ENCODE peak calls at places on chromosomes 16 and 17, in ten cellular contexts. S is BE2C, L is spleen, A is astrocyte of the cerebellum, K is body of pancreas, O is upper lobe of right lung, I is AG09309, D is uterus, Q is heart right ventricle, B is PC-3. X is an unnamed sample.

GRCh38 chr16:87691686-87692079 is 74.1 kb downstream of the KLHDC4 start:
- DNase-seq in B (no peak), I (no peak), S (no peak), O (no peak), L (no peak), K (no peak), A (no peak), D (no peak), Q (no peak), X (no peak)

GRCh38 chr17:28563475-28563874 is 7.8 kb downstream of the PIGS start:
- DNase-seq in A (peak; percentile 24), B (no peak), L (no peak), S (no peak), I (no peak), D (no peak), Q (no peak), K (no peak), O (no peak), X (no peak)

GRCh38 chr17:45131616-45132301 is 556 bp downstream of the PLCD3 start:
- DNase-seq in Q (peak; percentile 53), A (no peak), D (peak; percentile 63), B (peak; percentile 59), S (peak; percentile 75), L (peak; percentile 89), I (no peak), K (peak; percentile 30), O (peak; percentile 80), X (peak; percentile 57)

GRCh38 chr16:47285001-47285400 is 141.3 kb upstream of the NETO2 start:
- DNase-seq in K (no peak), O (no peak), B (no peak), D (no peak), A (no peak), S (no peak), L (no peak), Q (no peak), I (no peak), X (no peak)

GRCh38 chr16:29806096-29806579 is at the start of gene MAZ:
- DNase-seq in K (peak; percentile 95), O (no peak), S (no peak), Q (no peak), A (no peak), L (peak; percentile 93), B (no peak), I (peak; percentile 68), D (peak; percentile 95), X (no peak)

GRCh38 chr17:42660692-42661345 is 1.7 kb downstream of the TUBG2 start:
- DNase-seq in I (no peak), O (no peak), B (peak; percentile 77), K (peak; percentile 27), S (no peak), D (peak; percentile 80), A (no peak), L (no peak), Q (no peak), X (no peak)

GRCh38 chr16:84055366-84055765 is 12.8 kb upstream of the SLC38A8 start:
- DNase-seq in I (no peak), K (peak; percentile 35), O (peak; percentile 46), D (no peak), B (no peak), L (no peak), A (no peak), Q (peak; percentile 71), S (no peak), X (no peak)

GRCh38 chr16:66427871-66428681 is 981 bp downstream of the BEAN1 start:
- DNase-seq in A (no peak), O (no peak), I (no peak), S (no peak), Q (no peak), L (no peak), B (no peak), D (no peak), K (no peak), X (peak; percentile 4)

GRCh38 chr16:19831678-19832077 is 53.0 kb downstream of the GPRC5B start:
- DNase-seq in A (peak; percentile 45), O (no peak), I (no peak), B (peak; percentile 67), K (no peak), L (no peak), Q (peak; percentile 15), S (no peak), D (no peak), X (no peak)

GRCh38 chr17:30600830-30601494 is 123.8 kb downstream of the GOSR1 start:
- DNase-seq in A (no peak), D (no peak), O (peak; percentile 74), Q (no peak), I (no peak), S (no peak), K (peak; percentile 11), B (peak; percentile 9), L (no peak), X (peak; percentile 35)

GRCh38 chr17:7632492-7632894 is 2.6 kb downstream of the SHBG start:
- DNase-seq in I (no peak), B (peak; percentile 58), L (no peak), S (peak; percentile 18), Q (peak; percentile 17), A (no peak), K (peak; percentile 52), O (no peak), D (no peak), X (peak; percentile 60)

GRCh38 chr17:7631398-7632380 is 1.8 kb downstream of the SHBG start:
- DNase-seq in L (no peak), S (peak; percentile 20), I (no peak), D (no peak), K (no peak), O (no peak), A (no peak), B (no peak), Q (no peak), X (no peak)

GRCh38 chr17:7633093-7633492 is 3.2 kb downstream of the SHBG start:
- DNase-seq in S (no peak), I (no peak), L (no peak), A (no peak), O (no peak), Q (no peak), K (peak; percentile 36), B (no peak), D (no peak), X (no peak)

GRCh38 chr17:7636192-7636591 is 6.3 kb downstream of the SHBG start:
- DNase-seq in S (no peak), B (no peak), A (no peak), Q (no peak), D (no peak), K (no peak), O (no peak), L (no peak), I (no peak), X (no peak)

GRCh38 chr17:7634384-7634783 is 4.4 kb downstream of the SHBG start:
- DNase-seq in O (no peak), S (peak; percentile 76), L (no peak), B (peak; percentile 38), Q (peak; percentile 62), D (no peak), I (no peak), K (peak; percentile 31), A (no peak), X (peak; percentile 49)
- TF ChIP-seq CTCF in O (peak; percentile 38), S (peak; percentile 77), L (no peak), B (peak; percentile 54), Q (peak; percentile 44), D (peak; percentile 17), I (peak; percentile 61), K (no peak), A (peak; percentile 63), X (peak; percentile 42)

GRCh38 chr17:69208640-69209039 is 20.0 kb downstream of the ABCA10 start:
- DNase-seq in B (no peak), O (no peak), Q (no peak), A (no peak), D (no peak), K (no peak), S (no peak), L (peak; percentile 29), I (no peak), X (no peak)

GRCh38 chr17:69218986-69219385 is 9.6 kb downstream of the ABCA10 start:
- DNase-seq in D (no peak), L (no peak), Q (no peak), A (no peak), S (no peak), I (no peak), K (no peak), B (no peak), O (no peak), X (no peak)

GRCh38 chr17:69213059-69213813 is 15.4 kb downstream of the ABCA10 start:
- DNase-seq in S (no peak), K (no peak), A (no peak), Q (no peak), I (no peak), O (no peak), B (no peak), L (no peak), D (no peak), X (no peak)
- TF ChIP-seq CTCF in S (no peak), K (no peak), A (no peak), Q (no peak), I (no peak), O (no peak), B (peak; percentile 40), L (no peak), D (no peak), X (no peak)

GRCh38 chr17:1767358-1767757 is 5.5 kb downstream of the SERPINF1 start:
- DNase-seq in O (no peak), Q (no peak), S (no peak), K (no peak), D (no peak), A (no peak), I (no peak), L (no peak), B (no peak), X (no peak)
- TF ChIP-seq CTCF in O (no peak), Q (no peak), S (no peak), K (no peak), D (no peak), A (no peak), I (no peak), L (no peak), B (peak; percentile 30), X (no peak)

GRCh38 chr16:2148714-2149629 is 547 bp downstream of the RAB26 start:
- DNase-seq in B (peak; percentile 44), K (peak; percentile 64), S (no peak), I (no peak), Q (no peak), O (peak; percentile 62), A (no peak), L (peak; percentile 84), D (no peak), X (peak; percentile 58)
- TF ChIP-seq CTCF in B (no peak), K (no peak), S (no peak), I (no peak), Q (no peak), O (no peak), A (no peak), L (no peak), D (no peak), X (peak; percentile 37)